ENCODE peak calls at places on chromosomes 4 and X, in six cellular contexts. X is tibial artery; U is CD4-positive, alpha-beta memory T cell; C is stomach; L is prostate gland; V is CD8-positive, alpha-beta memory T cell. T is an unnamed sample.
A peak's percentile ranks its signal among the peaks of the same experiment; 100 is the strongest.

GRCh38 chr4:178037459-178038214 is 595.4 kb upstream of the AGA start:
- DNase-seq in X (no peak), U (no peak), C (no peak), L (no peak), V (no peak), T (no peak)

GRCh38 chrX:9147631-9148189 is 113.8 kb upstream of the FAM9B start:
- DNase-seq in X (no peak), U (no peak), C (no peak), L (no peak), V (no peak), T (no peak)

GRCh38 chr4:171186700-171187099 is 626.5 kb upstream of the GALNTL6 start:
- DNase-seq in X (no peak), U (no peak), C (no peak), L (no peak), V (no peak), T (no peak)

GRCh38 chrX:66000628-66001275 is 39.1 kb downstream of the VSIG4 start:
- DNase-seq in X (no peak), U (no peak), C (no peak), L (no peak), V (no peak), T (no peak)

GRCh38 chr4:117225441-117225840 is 140.1 kb upstream of the TRAM1L1 start:
- DNase-seq in X (no peak), U (no peak), C (no peak), L (no peak), V (no peak), T (no peak)

GRCh38 chr4:129362685-129363274 is 266.8 kb downstream of the C4orf33 start:
- DNase-seq in X (peak; percentile 46), U (peak; percentile 33), C (peak; percentile 63), L (peak; percentile 45), V (peak; percentile 15), T (peak; percentile 29)

GRCh38 chrX:636971-637659 is 6.5 kb downstream of the SHOX start:
- DNase-seq in X (no peak), U (no peak), C (peak; percentile 2), L (no peak), V (no peak), T (no peak)

GRCh38 chr4:172996571-172997216 is 171.9 kb upstream of the GALNT7 start:
- DNase-seq in X (no peak), U (no peak), C (no peak), L (no peak), V (no peak), T (no peak)

GRCh38 chr4:117699595-117699994 is 334.7 kb upstream of the NDST3 start:
- DNase-seq in X (no peak), U (no peak), C (no peak), L (no peak), V (no peak), T (no peak)

GRCh38 chr4:53987761-53988171 is 76.6 kb downstream of the CHIC2 start:
- DNase-seq in X (no peak), U (no peak), C (no peak), L (no peak), V (no peak), T (no peak)

GRCh38 chrX:101550825-101551767 is 749 bp downstream of the ARMCX1 start:
- DNase-seq in X (peak; percentile 59), U (no peak), C (no peak), L (peak; percentile 15), V (no peak), T (no peak)

GRCh38 chr4:60201052-60201673 is 999.0 kb upstream of the ADGRL3 start:
- DNase-seq in X (no peak), U (no peak), C (peak; percentile 52), L (no peak), V (no peak), T (peak; percentile 39)

GRCh38 chr4:2256781-2257191 is 5.1 kb downstream of the MXD4 start:
- DNase-seq in X (peak; percentile 78), U (no peak), C (peak; percentile 63), L (peak; percentile 48), V (no peak), T (no peak)

GRCh38 chr4:16310606-16311005 is 84.3 kb upstream of the TAPT1 start:
- DNase-seq in X (no peak), U (no peak), C (no peak), L (no peak), V (no peak), T (no peak)

GRCh38 chr4:29051381-29051965 is 1668.7 kb upstream of the PCDH7 start:
- DNase-seq in X (no peak), U (no peak), C (no peak), L (no peak), V (no peak), T (no peak)

GRCh38 chrX:2665387-2666304 is 25.4 kb upstream of the CD99 start:
- DNase-seq in X (no peak), U (no peak), C (no peak), L (no peak), V (no peak), T (no peak)

GRCh38 chr4:3366893-3367775 is 74.3 kb downstream of the RGS12 start:
- DNase-seq in X (no peak), U (no peak), C (no peak), L (no peak), V (no peak), T (no peak)

GRCh38 chr4:95889662-95890061 is 49.8 kb downstream of the PDHA2 start:
- DNase-seq in X (no peak), U (no peak), C (no peak), L (no peak), V (no peak), T (no peak)

GRCh38 chrX:81957900-81958545 is 756.1 kb downstream of the SH3BGRL start:
- DNase-seq in X (no peak), U (peak; percentile 31), C (no peak), L (no peak), V (no peak), T (no peak)

GRCh38 chr4:56821394-56822263 is at the start of gene SPINK2:
- DNase-seq in X (no peak), U (peak; percentile 67), C (peak; percentile 51), L (peak; percentile 22), V (peak; percentile 54), T (peak; percentile 66)

GRCh38 chr4:76559236-76560071 is 124.4 kb downstream of the SHROOM3 start:
- DNase-seq in X (no peak), U (no peak), C (no peak), L (no peak), V (no peak), T (no peak)

GRCh38 chr4:768995-769394 is 56.9 kb downstream of the CPLX1 start:
- DNase-seq in X (no peak), U (no peak), C (no peak), L (no peak), V (no peak), T (no peak)

GRCh38 chr4:160580581-160580980 is 1477.7 kb downstream of the RAPGEF2 start:
- DNase-seq in X (no peak), U (no peak), C (no peak), L (no peak), V (no peak), T (no peak)

GRCh38 chr4:85778809-85779124 is 303.8 kb downstream of the ARHGAP24 start:
- DNase-seq in X (no peak), U (no peak), C (no peak), L (no peak), V (no peak), T (no peak)

GRCh38 chr4:185123479-185123878 is 19.6 kb upstream of the SLC25A4 start:
- DNase-seq in X (no peak), U (no peak), C (no peak), L (no peak), V (no peak), T (no peak)
- H3K4me3 ChIP-seq in X (no peak overlapping the region), U (no peak overlapping the region), C (no peak overlapping the region), L (no peak overlapping the region), V (no peak overlapping the region), T (no peak overlapping the region)

DNA sequence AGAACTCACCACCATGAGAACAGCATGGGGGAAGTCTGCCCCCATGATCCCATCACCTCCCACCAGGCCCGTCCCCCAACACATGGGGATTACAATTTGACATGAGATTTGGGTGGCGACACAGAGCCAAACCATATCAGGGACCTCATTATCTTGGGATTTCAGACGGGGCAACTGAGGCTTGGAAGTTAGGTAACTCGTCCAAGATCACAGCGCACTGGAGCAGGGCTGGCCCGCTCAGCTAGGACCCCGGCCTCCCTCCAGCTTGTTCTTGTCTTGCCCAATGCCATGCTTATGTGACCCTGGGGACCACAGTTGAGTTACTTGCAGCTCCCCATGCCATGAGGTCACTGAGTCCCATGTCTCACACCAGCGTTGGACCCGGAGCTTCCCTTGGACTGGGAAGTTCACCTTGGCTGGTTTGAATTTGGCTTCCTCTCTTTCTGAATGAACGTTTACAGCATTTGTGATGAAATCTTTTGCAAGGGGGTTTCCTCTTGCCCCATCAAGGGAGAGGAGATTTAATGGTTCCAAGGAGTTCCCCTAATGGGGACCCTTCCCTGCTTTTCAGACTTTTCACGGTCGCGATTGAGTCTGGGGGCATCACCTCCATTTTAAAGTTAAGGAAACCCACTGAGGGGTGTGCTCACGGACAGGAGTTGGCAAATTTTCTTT is 18.2 kb downstream of the HTRA3 start:
- DNase-seq in X (no peak), U (no peak), C (no peak), L (no peak), V (no peak), T (no peak)
- H3K4me1 ChIP-seq in X (no peaks in the 10 kb centered on the region), U (no peaks in the 10 kb centered on the region), C (no peaks in the 10 kb centered on the region), L (no peaks in the 10 kb centered on the region), V (no peaks in the 10 kb centered on the region), T (no peaks in the 10 kb centered on the region)

GRCh38 chr4:42119916-42120315 is 32.5 kb downstream of the BEND4 start:
- DNase-seq in X (no peak), U (no peak), C (no peak), L (no peak), V (no peak), T (no peak)

GRCh38 chr4:42123071-42123644 is 29.3 kb downstream of the BEND4 start:
- DNase-seq in X (no peak), U (no peak), C (no peak), L (no peak), V (no peak), T (no peak)

GRCh38 chr4:42122237-42122636 is 30.2 kb downstream of the BEND4 start:
- DNase-seq in X (no peak), U (no peak), C (no peak), L (no peak), V (no peak), T (no peak)
- H3K4me3 ChIP-seq in X (no peak overlapping the region), U (no peak overlapping the region), C (no peak overlapping the region), L (no peak overlapping the region), V (no peak overlapping the region), T (no peak overlapping the region)

GRCh38 chr4:153512952-153513500 is 46.9 kb downstream of the TMEM131L start:
- DNase-seq in X (no peak), U (no peak), C (no peak), L (no peak), V (no peak), T (no peak)

GRCh38 chr4:153512162-153512852 is 46.1 kb downstream of the TMEM131L start:
- DNase-seq in X (no peak), U (no peak), C (no peak), L (no peak), V (no peak), T (no peak)

GRCh38 chr4:153514001-153514526 is 47.9 kb downstream of the TMEM131L start:
- DNase-seq in X (no peak), U (no peak), C (no peak), L (no peak), V (no peak), T (no peak)

GRCh38 chr4:153511104-153511503 is 44.9 kb downstream of the TMEM131L start:
- DNase-seq in X (no peak), U (no peak), C (no peak), L (no peak), V (no peak), T (no peak)

DNA sequence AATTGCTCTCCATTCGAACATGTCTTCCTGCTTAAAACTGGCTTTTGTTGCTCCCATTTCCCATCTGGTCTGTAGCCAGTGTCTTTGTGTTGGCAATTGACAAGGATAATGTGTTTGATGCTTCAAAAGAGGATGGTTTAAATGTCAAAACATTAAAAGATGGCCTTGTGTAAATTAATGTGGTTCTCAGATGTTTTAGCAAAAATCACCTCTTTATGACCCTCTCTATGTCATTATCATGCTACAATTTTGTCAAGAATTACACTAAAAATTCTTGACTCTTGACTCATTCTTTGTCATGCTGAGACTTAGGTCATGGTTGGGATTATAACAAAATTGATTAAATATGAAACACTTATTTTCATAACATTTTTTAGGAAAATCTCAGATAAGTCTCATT is 47.4 kb downstream of the TMEM131L start:
- DNase-seq in X (no peak), U (no peak), C (no peak), L (no peak), V (no peak), T (no peak)
- H3K4me1 ChIP-seq in X (no peaks in the 10 kb centered on the region), U (peaks cover 56% of the 10 kb centered on the region), C (peaks cover 15% of the 10 kb centered on the region), L (no peaks in the 10 kb centered on the region), V (peaks cover 38% of the 10 kb centered on the region), T (peaks cover 50% of the 10 kb centered on the region)